ENCODE peak calls at places on chromosomes 3 and 15, in eight cellular contexts. E, X, I, D, U, A, Q and L are unnamed samples.

GRCh38 chr15:90683876-90684275 is 33.3 kb upstream of the BLM start:
- DNase-seq in E (no peak), X (no peak), I (no peak), D (no peak), U (no peak), A (no peak), Q (no peak), L (no peak)

GRCh38 chr3:190673157-190673556 is 159.3 kb downstream of the IL1RAP start:
- DNase-seq in E (no peak), X (no peak), I (no peak), D (peak; percentile 1), U (no peak), A (no peak), Q (no peak), L (no peak)

GRCh38 chr3:43144811-43145490 is 39.1 kb upstream of the POMGNT2 start:
- DNase-seq in E (no peak), X (no peak), I (no peak), D (peak; percentile 62), U (no peak), A (no peak), Q (peak; percentile 19), L (no peak)

GRCh38 chr15:52783929-52784798 is 6.0 kb downstream of the ONECUT1 start:
- DNase-seq in E (no peak), X (no peak), I (no peak), D (peak; percentile 24), U (no peak), A (no peak), Q (no peak), L (no peak)

GRCh38 chr15:70316059-70316600 is 218.4 kb upstream of the TLE3 start:
- DNase-seq in E (no peak), X (no peak), I (no peak), D (no peak), U (no peak), A (no peak), Q (no peak), L (no peak)

GRCh38 chr3:113769551-113769950 is 22.7 kb downstream of the ATP6V1A start:
- DNase-seq in E (no peak), X (no peak), I (no peak), D (peak; percentile 49), U (no peak), A (no peak), Q (peak; percentile 34), L (no peak)

GRCh38 chr3:11532865-11533490 is 110.7 kb downstream of the VGLL4 start:
- DNase-seq in E (no peak), X (no peak), I (no peak), D (no peak), U (no peak), A (no peak), Q (no peak), L (no peak)

GRCh38 chr15:78085928-78086327 is 6.4 kb upstream of the SH2D7 start:
- DNase-seq in E (no peak), X (no peak), I (no peak), D (no peak), U (no peak), A (no peak), Q (no peak), L (no peak)

GRCh38 chr3:197478746-197479668 is 76.8 kb downstream of the BDH1 start:
- DNase-seq in E (no peak), X (peak; percentile 48), I (no peak), D (peak; percentile 55), U (no peak), A (no peak), Q (no peak), L (no peak)

GRCh38 chr3:183215591-183216202 is 37.4 kb upstream of the B3GNT5 start:
- DNase-seq in E (no peak), X (no peak), I (no peak), D (no peak), U (no peak), A (no peak), Q (no peak), L (no peak)

GRCh38 chr3:151203053-151203420 is at the start of gene GPR171:
- DNase-seq in E (peak; percentile 41), X (no peak), I (no peak), D (no peak), U (no peak), A (no peak), Q (no peak), L (no peak)

GRCh38 chr3:66178206-66178605 is 42.6 kb upstream of the SLC25A26 start:
- DNase-seq in E (no peak), X (no peak), I (no peak), D (no peak), U (no peak), A (no peak), Q (no peak), L (no peak)

GRCh38 chr15:77836116-77836798 is 203.5 kb upstream of the LINGO1 start:
- DNase-seq in E (no peak), X (no peak), I (no peak), D (peak; percentile 42), U (no peak), A (no peak), Q (peak; percentile 51), L (peak; percentile 49)

GRCh38 chr15:41125950-41126642 is 10.0 kb upstream of the INO80 start:
- DNase-seq in E (no peak), X (no peak), I (no peak), D (no peak), U (no peak), A (no peak), Q (no peak), L (no peak)

GRCh38 chr3:14256046-14256445 is 77.4 kb downstream of the LSM3 start:
- DNase-seq in E (no peak), X (no peak), I (no peak), D (peak; percentile 34), U (no peak), A (no peak), Q (no peak), L (no peak)

GRCh38 chr3:111902534-111902933 is 43.5 kb downstream of the PHLDB2 start:
- DNase-seq in E (no peak), X (no peak), I (no peak), D (no peak), U (no peak), A (no peak), Q (no peak), L (no peak)

GRCh38 chr15:65423150-65423976 is 616 bp upstream of the IGDCC4 start:
- DNase-seq in E (no peak), X (no peak), I (no peak), D (no peak), U (no peak), A (no peak), Q (no peak), L (peak; percentile 61)

GRCh38 chr3:147383617-147384016 is 22.7 kb downstream of the ZIC4 start:
- DNase-seq in E (no peak), X (no peak), I (no peak), D (peak; percentile 23), U (no peak), A (no peak), Q (no peak), L (no peak)

GRCh38 chr15:50055333-50056278 is 63.4 kb downstream of the ATP8B4 start:
- DNase-seq in E (no peak), X (peak; percentile 13), I (no peak), D (no peak), U (no peak), A (no peak), Q (no peak), L (no peak)

GRCh38 chr15:31326729-31327673 is at the start of gene KLF13:
- DNase-seq in E (no peak), X (no peak), I (no peak), D (peak; percentile 77), U (peak; percentile 49), A (peak; percentile 76), Q (peak; percentile 66), L (no peak)

GRCh38 chr3:73784647-73785420 is 160.1 kb upstream of the PDZRN3 start:
- DNase-seq in E (no peak), X (no peak), I (no peak), D (no peak), U (no peak), A (no peak), Q (no peak), L (no peak)